ENCODE peak calls at places on chromosomes 13 and 19, in four cellular contexts. H is H1, C is HepG2, X is GM12878. Z is an unnamed sample.

GRCh38 chr19:12913011-12913561 is 6.0 kb downstream of the SYCE2 start:
- DNase-seq in H (no peak), C (peak), X (no peak), Z (peak)

GRCh38 chr19:29559743-29560142 is 33.9 kb downstream of the VSTM2B start:
- DNase-seq in H (no peak), C (no peak), X (no peak), Z (no peak)

GRCh38 chr19:17765069-17765618 is 13.9 kb downstream of the FCHO1 start:
- DNase-seq in H (no peak), C (peak), X (no peak), Z (no peak)

GRCh38 chr19:11106477-11106876 is 17.2 kb downstream of the LDLR start:
- DNase-seq in H (no peak), C (no peak), X (no peak), Z (no peak)

GRCh38 chr13:109180905-109181425 is 551.6 kb downstream of the MYO16 start:
- DNase-seq in H (no peak), C (peak), X (no peak), Z (no peak)

GRCh38 chr13:23180711-23181110 is at the start of gene SGCG:
- DNase-seq in H (no peak), C (no peak), X (no peak), Z (no peak)

GRCh38 chr13:58960909-58961308 is 1202.8 kb downstream of the DIAPH3 start:
- DNase-seq in H (no peak), C (peak), X (no peak), Z (no peak)

GRCh38 chr13:107034236-107034635 is 466.3 kb upstream of the ARGLU1 start:
- DNase-seq in H (no peak), C (no peak), X (no peak), Z (no peak)

GRCh38 chr13:80598189-80598588 is 257.3 kb upstream of the SPRY2 start:
- DNase-seq in H (no peak), C (no peak), X (no peak), Z (no peak)

GRCh38 chr13:22929391-22930126 is 251.2 kb upstream of the SGCG start:
- DNase-seq in H (no peak), C (no peak), X (no peak), Z (no peak)

GRCh38 chr13:31380728-31381127 is 181.0 kb downstream of the B3GLCT start:
- DNase-seq in H (no peak), C (no peak), X (no peak), Z (no peak)

GRCh38 chr19:21451187-21451586 is 54.2 kb upstream of the ZNF429 start:
- DNase-seq in H (no peak), C (no peak), X (no peak), Z (no peak)
- TF ChIP-seq SUZ12 in H (no peak), C (no peak), X (no peak), Z (no peak)

DNA sequence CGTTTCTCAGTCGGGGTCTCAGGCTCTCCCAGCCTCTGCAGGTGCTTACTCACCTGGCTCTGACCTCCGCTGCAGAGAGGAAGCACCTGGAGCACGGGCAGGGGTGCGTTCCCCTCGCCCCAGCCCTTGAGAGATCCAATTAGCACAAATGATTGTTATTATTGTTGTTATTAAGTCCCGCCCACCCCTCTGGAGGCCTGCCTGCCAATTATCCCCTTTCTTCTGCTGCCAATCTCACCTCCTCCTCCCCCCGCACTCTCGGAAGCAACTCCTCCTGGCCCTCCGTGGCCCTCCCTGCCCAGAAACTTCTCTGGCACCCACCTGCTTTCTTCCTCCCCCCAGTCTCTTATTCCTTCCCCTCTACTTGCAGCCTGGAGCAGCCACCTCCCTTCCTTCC is 8.8 kb downstream of the ZNF787 start:
- DNase-seq in H (no peak), C (no peak), X (no peak), Z (no peak)
- H3K9ac ChIP-seq in H (no peak), C (no peak), X (no peak), Z (no peak)

GRCh38 chr13:77637583-77637982 is 59.9 kb upstream of the SLAIN1 start:
- DNase-seq in H (no peak), C (no peak), X (no peak), Z (no peak)
- TF ChIP-seq SUZ12 in H (no peak), C (no peak), X (no peak), Z (no peak)

GRCh38 chr19:55473613-55474012 is 2.8 kb upstream of the ZNF628 start:
- DNase-seq in H (no peak), C (no peak), X (no peak), Z (no peak)

GRCh38 chr19:55477905-55478304 is 1.5 kb downstream of the ZNF628 start:
- DNase-seq in H (no peak), C (no peak), X (no peak), Z (no peak)

GRCh38 chr19:55478364-55478763 is 1.9 kb downstream of the ZNF628 start:
- DNase-seq in H (no peak), C (no peak), X (no peak), Z (no peak)

GRCh38 chr19:55474269-55475265 is 1.9 kb upstream of the ZNF628 start:
- DNase-seq in H (no peak), C (no peak), X (no peak), Z (no peak)

GRCh38 chr19:55476100-55476775 is at the start of gene ZNF628:
- DNase-seq in H (peak), C (peak), X (peak), Z (peak)
- H3K9ac ChIP-seq in H (no peak), C (peak), X (peak), Z (peak)

GRCh38 chr19:1085676-1086442 is 9.3 kb downstream of the POLR2E start:
- DNase-seq in H (no peak), C (no peak), X (no peak), Z (no peak)
- TF ChIP-seq SUZ12 in H (no peak), C (no peak), X (no peak), Z (no peak)

DNA sequence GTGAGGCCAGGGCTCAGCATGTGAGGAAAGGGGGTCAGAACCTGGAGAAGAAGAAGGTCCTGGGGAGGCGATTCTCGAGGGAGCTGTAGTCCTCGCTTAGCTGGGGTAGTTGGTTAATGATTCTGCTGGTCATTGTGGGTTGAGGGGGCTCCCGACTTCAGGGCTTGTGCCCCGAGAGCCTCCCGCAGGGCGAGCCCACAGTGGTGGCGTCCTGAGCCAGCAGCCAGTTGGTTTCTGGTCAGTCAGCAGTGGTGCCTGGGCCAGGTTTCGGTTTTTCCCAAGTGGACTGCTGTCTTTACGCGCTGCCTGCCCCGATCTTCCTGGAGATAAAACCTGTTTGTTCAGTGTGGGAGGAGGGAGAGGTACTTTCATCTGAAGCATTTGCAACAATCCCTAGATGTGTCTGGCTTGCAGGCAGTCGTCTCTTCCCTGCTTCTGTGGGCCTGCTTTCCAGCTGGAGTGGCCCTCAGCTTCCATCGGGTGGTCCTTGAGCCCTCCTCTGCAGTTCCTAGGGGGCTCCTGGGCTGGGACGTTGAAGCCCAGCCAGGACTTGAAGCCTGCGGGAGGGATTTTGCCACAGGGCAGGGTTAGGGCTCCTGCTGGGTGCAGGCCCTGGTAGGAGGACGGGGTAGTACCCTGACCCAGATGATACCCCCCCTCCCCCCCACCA is 3.2 kb downstream of the PTBP1 start:
- DNase-seq in H (no peak), C (peak), X (no peak), Z (no peak)
- H3K9ac ChIP-seq in H (no peak), C (peak), X (peak), Z (peak)

DNA sequence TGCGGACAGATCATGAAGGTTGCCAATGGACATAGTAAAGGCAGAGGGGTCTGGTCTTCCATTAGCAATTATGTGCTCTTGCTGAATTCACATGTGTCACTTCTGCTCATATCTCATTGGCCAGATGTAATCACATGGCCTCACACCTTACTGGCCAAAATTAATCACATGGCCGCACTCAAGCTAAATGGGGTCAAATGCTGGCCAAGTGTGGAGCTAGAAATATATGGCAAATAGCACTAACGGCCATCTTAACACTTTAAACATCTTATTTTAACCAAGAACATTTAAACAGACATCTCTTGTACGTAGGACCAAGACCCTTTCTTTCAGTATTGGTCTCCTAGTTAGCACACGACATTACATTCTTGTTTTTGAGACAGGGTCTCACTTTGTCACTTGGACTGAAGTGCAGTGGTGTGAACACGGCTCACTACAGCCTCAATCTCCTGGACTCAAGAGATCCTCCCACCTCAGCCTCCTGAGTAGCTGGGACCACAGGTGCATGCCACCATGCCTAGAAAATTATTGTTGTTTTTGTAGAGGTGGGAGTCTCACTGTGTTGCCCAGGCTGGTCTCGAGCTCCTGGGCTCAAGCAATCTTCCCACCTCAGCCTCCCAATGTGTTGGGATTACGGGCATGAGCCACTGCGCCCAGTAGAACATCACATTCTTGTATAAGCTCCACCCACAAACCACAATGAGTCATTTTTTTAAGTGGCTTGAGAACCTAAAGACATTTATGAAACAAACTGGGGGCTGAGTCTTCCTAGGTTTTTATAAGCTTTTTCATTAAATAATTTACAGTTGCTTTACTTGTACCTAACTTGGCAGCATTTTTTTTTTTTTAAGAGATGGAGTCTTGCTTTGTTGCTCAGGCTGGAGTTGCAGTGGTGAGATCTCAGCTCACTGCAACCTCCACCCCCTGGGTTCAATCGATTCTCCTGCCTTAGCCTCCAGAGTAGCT is 2.9 kb upstream of the PTOV1 start:
- DNase-seq in H (no peak), C (no peak), X (no peak), Z (no peak)
- TF ChIP-seq SUZ12 in H (no peak), C (no peak), X (no peak), Z (no peak)

GRCh38 chr13:110227864-110228643 is 78.9 kb downstream of the COL4A1 start:
- DNase-seq in H (no peak), C (no peak), X (no peak), Z (no peak)

GRCh38 chr13:110227416-110227815 is 79.5 kb downstream of the COL4A1 start:
- DNase-seq in H (no peak), C (no peak), X (no peak), Z (no peak)

GRCh38 chr13:110225609-110226008 is 81.3 kb downstream of the COL4A1 start:
- DNase-seq in H (no peak), C (no peak), X (no peak), Z (no peak)

GRCh38 chr13:110225007-110225406 is 82.0 kb downstream of the COL4A1 start:
- DNase-seq in H (no peak), C (no peak), X (no peak), Z (no peak)

GRCh38 chr13:110226051-110226562 is 80.8 kb downstream of the COL4A1 start:
- DNase-seq in H (no peak), C (no peak), X (no peak), Z (no peak)
- H3K9ac ChIP-seq in H (no peak), C (no peak), X (no peak), Z (no peak)

DNA sequence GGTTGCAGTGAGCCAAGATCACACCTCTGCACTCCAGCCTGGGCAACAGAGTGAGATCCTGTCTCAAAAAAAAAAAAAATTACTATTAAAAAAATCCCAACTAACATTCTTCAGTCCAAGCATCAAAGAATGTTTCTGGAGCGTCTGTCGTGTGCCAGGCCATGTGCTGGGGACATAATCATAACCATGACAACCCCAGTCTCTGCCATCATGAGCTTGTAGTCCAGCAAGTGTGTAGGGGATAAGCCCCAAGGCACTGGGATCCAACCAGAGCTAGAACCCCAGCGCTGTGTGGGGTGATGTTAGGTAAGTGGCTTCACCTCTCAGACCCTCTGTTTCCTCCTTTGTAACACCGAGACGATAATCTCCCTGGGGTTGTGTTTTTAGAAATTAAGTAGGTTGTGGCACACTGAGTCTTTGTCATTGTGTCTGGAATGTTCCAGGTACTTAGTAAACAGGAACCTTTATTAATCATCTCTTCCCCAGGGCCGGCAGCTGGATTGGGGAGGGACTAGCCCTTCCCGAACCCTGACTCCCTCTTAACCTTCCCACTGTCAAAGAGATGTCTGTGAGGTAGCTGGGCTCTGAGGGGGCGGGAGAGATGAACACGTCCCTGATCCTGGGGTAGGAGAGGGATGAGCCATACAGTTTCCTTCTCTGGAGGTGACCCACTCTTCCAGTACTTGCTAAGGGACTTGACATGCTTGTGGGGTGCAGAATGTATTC is 5.2 kb downstream of the ITPKC start:
- DNase-seq in H (no peak), C (no peak), X (no peak), Z (no peak)
- TF ChIP-seq SUZ12 in H (no peak), C (no peak), X (no peak), Z (no peak)

Z was measured in NT2/D1.